ENCODE peak calls at places on chromosomes 1 and 21, in ten cellular contexts. G is aorta, C is Peyer's patch, X is NCI-H1092, Z is endothelial cell, M is substantia nigra, V is bronchial epithelial cell, J is germinal center, H is EL, A is KBM-7. F is an unnamed sample.

GRCh38 chr1:46940307-46940706 is 969 bp downstream of the CYP4A11 start:
- DNase-seq in C (peak), V (no peak), G (no peak), A (no peak), X (no peak), H (no peak), Z (no peak), J (no peak), M (no peak), F (no peak)

GRCh38 chr21:46062471-46063211 is 35.3 kb upstream of the COL6A2 start:
- DNase-seq in G (no peak), A (no peak), J (no peak), H (no peak), X (no peak), Z (no peak), V (no peak), C (peak), M (no peak), F (no peak)

GRCh38 chr1:111909010-111909409 is 80.5 kb downstream of the KCND3 start:
- DNase-seq in V (no peak), C (no peak), G (no peak), M (no peak), A (no peak), J (no peak), H (no peak), Z (no peak), X (peak), F (no peak)

GRCh38 chr1:117093091-117093534 is 28.4 kb downstream of the TRIM45 start:
- DNase-seq in C (no peak), Z (no peak), M (no peak), J (no peak), G (peak), V (peak), A (no peak), X (no peak), H (peak), F (peak)

GRCh38 chr1:47999097-47999496 is 1.9 kb upstream of the TRABD2B start:
- DNase-seq in Z (no peak), J (no peak), M (no peak), C (no peak), H (no peak), V (no peak), X (no peak), A (no peak), G (no peak), F (no peak)

GRCh38 chr1:169472759-169473158 is 13.0 kb downstream of the SLC19A2 start:
- DNase-seq in X (no peak), V (no peak), M (no peak), H (no peak), J (no peak), G (no peak), A (no peak), C (no peak), Z (no peak), F (no peak)

GRCh38 chr1:118661769-118662320 is 326.3 kb downstream of the TBX15 start:
- DNase-seq in A (no peak), Z (no peak), V (no peak), X (no peak), M (no peak), H (peak), C (no peak), J (no peak), G (no peak), F (no peak)

GRCh38 chr1:110765640-110766335 is 91.0 kb upstream of the KCNA3 start:
- DNase-seq in A (peak), C (no peak), Z (peak), X (peak), M (no peak), G (no peak), H (peak), J (peak), V (peak), F (peak)

GRCh38 chr1:155976062-155976912 is 2.1 kb downstream of the ARHGEF2 start:
- DNase-seq in V (peak), H (peak), X (peak), Z (no peak), C (no peak), A (peak), M (peak), G (peak), J (peak), F (peak)

GRCh38 chr1:211606914-211607751 is 28.2 kb upstream of the SLC30A1 start:
- DNase-seq in H (no peak), M (no peak), V (no peak), A (peak), C (no peak), J (peak), Z (no peak), X (no peak), G (peak), F (no peak)

GRCh38 chr1:226548281-226549093 is at the start of gene STUM:
- DNase-seq in C (peak), A (peak), G (no peak), J (peak), Z (peak), M (peak), X (peak), H (peak), V (no peak), F (no peak)

GRCh38 chr1:29249170-29249691 is 12.9 kb downstream of the PTPRU start:
- DNase-seq in H (peak), A (peak), C (no peak), Z (peak), X (no peak), J (no peak), V (peak), G (no peak), M (no peak), F (no peak)

GRCh38 chr1:21338568-21339401 is 48.5 kb upstream of the ECE1 start:
- DNase-seq in M (no peak), A (no peak), V (no peak), G (peak), X (peak), H (no peak), J (no peak), C (peak), Z (no peak), F (no peak)

GRCh38 chr21:20351138-20351537 is 647.1 kb upstream of the NCAM2 start:
- DNase-seq in M (no peak), H (no peak), G (no peak), X (no peak), A (no peak), J (no peak), C (no peak), Z (no peak), V (no peak), F (no peak)

GRCh38 chr1:206463137-206463536 is 7.1 kb upstream of the IKBKE start:
- DNase-seq in V (peak), J (no peak), Z (no peak), X (no peak), M (no peak), A (no peak), G (no peak), C (no peak), H (no peak), F (no peak)

GRCh38 chr1:160454371-160455152 is 54.2 kb downstream of the VANGL2 start:
- DNase-seq in C (no peak), H (no peak), X (no peak), Z (no peak), M (no peak), V (no peak), A (no peak), J (no peak), G (no peak), F (no peak)

GRCh38 chr1:1806890-1807289 is 28.6 kb upstream of the NADK start:
- DNase-seq in V (no peak), M (no peak), J (no peak), C (no peak), Z (no peak), X (no peak), A (no peak), H (no peak), G (no peak), F (no peak)

GRCh38 chr1:204103121-204103741 is 30.3 kb downstream of the SOX13 start:
- DNase-seq in V (peak), G (no peak), C (no peak), A (no peak), J (no peak), X (no peak), M (no peak), H (peak), Z (no peak), F (peak)

GRCh38 chr1:152048641-152048970 is 11.8 kb upstream of the S100A11 start:
- DNase-seq in A (no peak), V (no peak), X (no peak), M (no peak), C (no peak), G (no peak), Z (no peak), J (no peak), H (no peak), F (peak)

GRCh38 chr1:238892612-238893011 is 493.8 kb upstream of the CHRM3 start:
- DNase-seq in J (no peak), A (no peak), Z (no peak), C (no peak), H (peak), G (no peak), M (no peak), X (no peak), V (peak), F (peak)

GRCh38 chr1:152752225-152752624 is 5.6 kb upstream of the KPRP start:
- DNase-seq in H (peak), Z (no peak), X (no peak), M (no peak), C (no peak), J (no peak), A (no peak), G (no peak), V (peak), F (peak)